ENCODE peak calls at places on chromosomes 12 and 14, in ten cellular contexts. G is lower lobe of right lung; S is HepG2; W is substantia nigra; Z is A549; I is ovary; V is CD8-positive, alpha-beta T cell; A is neural progenitor cell; T is lung; H is H9. P is an unnamed sample.

GRCh38 chr12:57693659-57694458 is at the start of gene OS9:
- DNase-seq in A (peak), G (peak), S (peak), Z (peak), H (peak), I (peak), V (peak), T (peak), W (peak), P (peak)

GRCh38 chr12:14260011-14260993 is 105.2 kb upstream of the ATF7IP start:
- DNase-seq in A (peak), V (no peak), S (peak), Z (peak), I (peak), W (peak), T (peak), G (peak), H (peak), P (peak)

GRCh38 chr12:47590771-47591368 is 115.0 kb downstream of the RPAP3 start:
- DNase-seq in W (peak), V (no peak), Z (no peak), I (no peak), G (no peak), H (no peak), S (no peak), T (no peak), A (no peak), P (no peak)

GRCh38 chr12:26833692-26834168 is 736 bp upstream of the ITPR2 start:
- DNase-seq in W (peak), H (peak), I (peak), Z (peak), A (peak), S (no peak), T (peak), G (peak), V (peak), P (no peak)

GRCh38 chr14:94110552-94111181 is at the start of gene IFI27:
- DNase-seq in A (no peak), Z (no peak), V (no peak), T (peak), W (no peak), S (no peak), H (peak), G (peak), I (peak), P (no peak)

GRCh38 chr14:56803816-56804535 is 6.3 kb downstream of the OTX2 start:
- DNase-seq in T (no peak), H (no peak), I (no peak), G (no peak), Z (no peak), S (no peak), A (no peak), W (no peak), V (no peak), P (no peak)

GRCh38 chr14:74324945-74325361 is 22.2 kb upstream of the ABCD4 start:
- DNase-seq in Z (peak), W (no peak), V (no peak), H (peak), T (no peak), G (no peak), I (no peak), S (peak), A (peak), P (no peak)

GRCh38 chr12:96198970-96199369 is 4.8 kb downstream of the ELK3 start:
- DNase-seq in S (no peak), A (no peak), W (no peak), Z (peak), I (no peak), G (no peak), H (no peak), V (no peak), T (no peak), P (peak)

GRCh38 chr12:22702690-22703089 is 77.7 kb downstream of the ETNK1 start:
- DNase-seq in T (no peak), V (no peak), Z (no peak), W (no peak), A (no peak), H (no peak), S (no peak), G (no peak), I (no peak), P (no peak)

GRCh38 chr14:61525293-61526011 is 169.9 kb upstream of the HIF1A start:
- DNase-seq in T (peak), G (peak), S (no peak), H (no peak), V (peak), W (peak), A (no peak), I (peak), Z (peak), P (no peak)

GRCh38 chr14:91752956-91753355 is 21.1 kb upstream of the CATSPERB start:
- DNase-seq in W (no peak), T (no peak), I (no peak), V (no peak), Z (no peak), A (no peak), H (no peak), S (no peak), G (no peak), P (no peak)

GRCh38 chr12:59472273-59472672 is 123.6 kb upstream of the SLC16A7 start:
- DNase-seq in Z (no peak), A (no peak), V (no peak), W (no peak), T (no peak), H (no peak), S (no peak), G (no peak), I (no peak), P (no peak)

GRCh38 chr12:12327802-12328201 is 22.2 kb downstream of the MANSC1 start:
- DNase-seq in A (peak), T (no peak), W (no peak), I (no peak), Z (peak), H (no peak), V (no peak), G (no peak), S (peak), P (no peak)

DNA sequence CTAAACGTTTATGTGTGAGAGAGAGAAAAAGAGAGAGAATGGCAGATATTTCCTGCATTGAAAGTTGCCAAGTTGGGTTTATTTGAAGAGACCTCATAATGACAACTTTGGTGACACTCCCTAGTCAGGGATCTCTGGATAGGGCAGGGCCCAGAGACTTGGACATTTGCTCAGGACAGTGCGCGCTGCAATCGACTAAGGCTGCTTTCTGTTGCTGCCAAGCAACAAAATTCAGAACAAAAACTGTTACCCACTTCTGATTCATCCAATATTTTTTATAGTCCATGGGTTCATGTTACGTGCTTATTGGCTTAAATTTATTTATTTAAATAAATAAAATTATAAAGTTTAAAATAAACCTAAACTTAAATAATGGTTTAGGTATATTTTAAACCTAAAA is 34.2 kb downstream of the PTGER2 start:
- DNase-seq in G (no peak), T (no peak), V (no peak), I (no peak), W (no peak), S (no peak), H (no peak), A (no peak), Z (no peak), P (no peak)
- H3K27ac ChIP-seq in G (no peak), T (no peak), V (no peak), I (no peak), W (no peak), S (no peak), H (no peak), A (no peak), Z (peak), P (peak)

DNA sequence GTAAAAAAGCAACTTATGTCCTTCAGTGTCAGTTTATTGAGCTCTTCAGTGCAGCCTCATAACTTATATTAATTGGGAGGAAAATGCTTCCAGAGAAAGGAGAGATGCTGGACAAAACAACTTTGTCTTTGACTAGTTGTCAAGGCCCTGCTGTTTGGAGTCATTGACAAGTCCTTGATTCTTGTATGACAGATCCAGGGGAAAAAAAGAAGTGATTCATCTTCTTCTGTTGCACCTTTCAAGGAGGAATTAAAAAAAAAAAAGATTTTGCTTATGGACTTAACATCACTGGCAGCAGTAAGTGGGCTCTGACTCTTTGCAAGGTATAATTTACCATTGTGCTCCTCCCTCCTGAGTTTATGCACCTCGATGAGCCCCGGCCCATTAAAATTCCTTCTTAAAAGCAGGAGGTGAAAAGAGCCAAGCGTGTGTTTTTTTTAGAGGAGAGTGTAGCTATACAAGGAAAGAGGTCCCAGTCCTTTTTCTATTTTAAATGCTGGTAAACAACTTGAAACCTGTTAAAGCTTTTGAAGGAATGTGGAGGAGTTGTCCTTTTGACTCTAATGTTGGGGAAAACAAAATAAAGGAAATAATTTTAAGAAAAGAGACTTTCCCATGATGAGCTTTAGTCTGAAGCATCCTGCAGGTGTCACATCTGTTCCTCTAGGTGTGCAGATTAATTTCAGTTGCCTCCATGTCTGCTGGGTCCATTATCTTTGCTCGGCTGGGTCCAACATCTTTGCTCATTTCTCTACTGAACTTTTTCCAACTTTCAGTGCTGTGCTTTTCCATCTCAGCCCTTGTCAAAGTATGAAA is 431.6 kb downstream of the RAD51B start:
- DNase-seq in S (no peak), H (no peak), A (no peak), T (no peak), Z (no peak), I (no peak), G (no peak), W (no peak), V (no peak), P (no peak)
- H3K27ac ChIP-seq in S (no peak), H (no peak), A (no peak), T (no peak), Z (peak), I (peak), G (peak), W (no peak), V (no peak), P (no peak)

GRCh38 chr14:103016071-103016470 is 41.3 kb downstream of the CDC42BPB start:
- DNase-seq in S (no peak), H (peak), I (no peak), W (peak), G (no peak), V (no peak), A (no peak), Z (no peak), T (no peak), P (no peak)

GRCh38 chr14:103014466-103015319 is 42.7 kb downstream of the CDC42BPB start:
- DNase-seq in G (no peak), A (peak), T (no peak), I (no peak), H (peak), V (no peak), Z (no peak), S (no peak), W (no peak), P (no peak)

GRCh38 chr14:103019236-103019635 is 38.1 kb downstream of the CDC42BPB start:
- DNase-seq in V (no peak), T (no peak), I (no peak), A (no peak), H (no peak), W (no peak), Z (no peak), S (no peak), G (no peak), P (no peak)

GRCh38 chr14:103015426-103015825 is 41.9 kb downstream of the CDC42BPB start:
- DNase-seq in I (no peak), S (no peak), T (no peak), H (peak), Z (no peak), G (no peak), V (no peak), A (no peak), W (no peak), P (no peak)

GRCh38 chr14:103016594-103016993 is 40.8 kb downstream of the CDC42BPB start:
- DNase-seq in H (peak), I (no peak), W (no peak), G (no peak), Z (no peak), V (no peak), A (no peak), T (no peak), S (no peak), P (no peak)
- H3K27ac ChIP-seq in H (no peak), I (no peak), W (peak), G (no peak), Z (no peak), V (no peak), A (no peak), T (no peak), S (no peak), P (no peak)

GRCh38 chr14:52954346-52955214 is 3.7 kb upstream of the FERMT2 start:
- DNase-seq in H (no peak), Z (no peak), A (no peak), I (no peak), V (no peak), W (no peak), T (no peak), S (no peak), G (no peak), P (peak)
- H3K27ac ChIP-seq in H (no peak), Z (no peak), A (no peak), I (no peak), V (no peak), W (no peak), T (no peak), S (no peak), G (no peak), P (peak)